ENCODE peak calls at places on chromosomes 4 and X, in four cellular contexts. One of them, this sample, is unnamed. For H3K27me3 and H3K4me1, the result is how much of the 10 kb centered on the place peaks cover.

GRCh38 chr4:48162162-48162561 is 28.1 kb upstream of the TXK start:
- DNase-seq in psoas muscle: no peak
- DNase-seq in heart left ventricle: no peak
- DNase-seq in stomach: no peak
- DNase-seq in this sample: no peak

GRCh38 chr4:143337600-143338287 is 1.1 kb downstream of the GAB1 start:
- DNase-seq in heart left ventricle: peak
- DNase-seq in stomach: peak
- DNase-seq in psoas muscle: peak
- DNase-seq in this sample: peak

GRCh38 chr4:170198742-170199141 is 109.0 kb upstream of the AADAT start:
- DNase-seq in heart left ventricle: no peak
- DNase-seq in stomach: no peak
- DNase-seq in psoas muscle: no peak
- DNase-seq in this sample: no peak

GRCh38 chr4:102663073-102663472 is 97.7 kb downstream of the MANBA start:
- DNase-seq in heart left ventricle: no peak
- DNase-seq in stomach: no peak
- DNase-seq in psoas muscle: no peak
- DNase-seq in this sample: no peak

GRCh38 chrX:98071331-98071730 is 1187.6 kb downstream of the RPA4 start:
- DNase-seq in heart left ventricle: no peak
- DNase-seq in psoas muscle: no peak
- DNase-seq in stomach: no peak
- DNase-seq in this sample: no peak

GRCh38 chr4:165326831-165327210 is 648 bp upstream of the MSMO1 start:
- DNase-seq in stomach: no peak
- DNase-seq in psoas muscle: no peak
- DNase-seq in heart left ventricle: peak
- DNase-seq in this sample: peak

GRCh38 chr4:74997942-74998341 is 65.0 kb downstream of the PARM1 start:
- DNase-seq in stomach: no peak
- DNase-seq in heart left ventricle: no peak
- DNase-seq in psoas muscle: no peak
- DNase-seq in this sample: no peak

GRCh38 chrX:34341258-34341657 is 209.1 kb upstream of the FAM47A start:
- DNase-seq in heart left ventricle: no peak
- DNase-seq in stomach: no peak
- DNase-seq in psoas muscle: no peak
- DNase-seq in this sample: no peak

GRCh38 chr4:28435346-28435745 is 1574.7 kb downstream of the STIM2 start:
- DNase-seq in stomach: no peak
- DNase-seq in psoas muscle: no peak
- DNase-seq in heart left ventricle: no peak
- DNase-seq in this sample: no peak
- H3K4me3 ChIP-seq in stomach: no peak
- H3K4me3 ChIP-seq in psoas muscle: no peak
- H3K4me3 ChIP-seq in heart left ventricle: no peak
- H3K4me3 ChIP-seq in this sample: no peak

DNA sequence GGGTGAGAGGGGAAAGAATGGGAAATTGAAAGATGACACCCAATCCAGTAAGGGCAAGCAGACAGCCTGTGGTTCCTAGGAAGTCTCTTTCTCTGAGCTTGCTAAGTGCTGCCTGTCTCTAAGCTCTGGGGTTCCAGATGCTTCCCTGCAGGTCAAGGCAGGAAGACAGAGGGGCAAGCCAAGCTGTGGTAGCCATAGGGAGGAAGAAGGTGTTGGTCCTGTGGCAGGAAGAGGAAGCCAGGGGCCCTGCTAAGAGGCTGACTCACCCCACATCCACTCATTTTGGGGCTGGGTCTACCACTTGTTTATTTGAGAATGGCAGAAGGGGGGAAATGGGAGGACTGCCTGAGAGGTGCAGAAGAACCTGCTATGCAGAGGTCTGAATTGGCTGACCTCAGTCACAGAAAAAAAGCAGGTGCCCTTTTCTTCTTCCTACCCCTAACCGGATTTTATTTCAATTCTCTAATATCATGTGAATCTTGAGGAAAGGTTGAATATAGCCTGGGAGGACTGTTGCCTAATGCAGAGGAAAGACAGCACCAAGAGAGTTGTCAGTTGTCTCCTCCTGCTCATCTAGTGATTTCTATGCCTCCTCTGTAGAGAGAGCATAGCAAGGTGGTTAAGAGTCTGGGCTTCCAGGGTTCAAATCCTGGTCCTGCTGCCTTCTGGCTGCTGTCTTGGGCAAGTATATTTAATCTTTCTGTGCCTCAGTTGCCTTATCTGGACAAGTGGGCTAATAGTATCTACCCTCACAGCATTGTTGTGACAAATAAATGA is 27.4 kb downstream of the HOPX start:
- DNase-seq in psoas muscle: no peak
- DNase-seq in heart left ventricle: no peak
- DNase-seq in stomach: no peak
- DNase-seq in this sample: peak
- H3K27me3 ChIP-seq in psoas muscle: under half
- H3K27me3 ChIP-seq in heart left ventricle: under half
- H3K27me3 ChIP-seq in stomach: under half
- H3K27me3 ChIP-seq in this sample: under half

GRCh38 chr4:70841951-70842350 is 2.3 kb upstream of the GRSF1 start:
- DNase-seq in stomach: no peak
- DNase-seq in psoas muscle: peak
- DNase-seq in heart left ventricle: no peak
- DNase-seq in this sample: no peak
- H3K4me1 ChIP-seq in stomach: under half
- H3K4me1 ChIP-seq in psoas muscle: under half
- H3K4me1 ChIP-seq in heart left ventricle: under half
- H3K4me1 ChIP-seq in this sample: under half

GRCh38 chr4:93152461-93152860 is 676.1 kb upstream of the ATOH1 start:
- DNase-seq in heart left ventricle: no peak
- DNase-seq in psoas muscle: no peak
- DNase-seq in stomach: no peak
- DNase-seq in this sample: no peak
- H3K4me3 ChIP-seq in heart left ventricle: no peak
- H3K4me3 ChIP-seq in psoas muscle: no peak
- H3K4me3 ChIP-seq in stomach: no peak
- H3K4me3 ChIP-seq in this sample: no peak

GRCh38 chrX:40755291-40756249 is 20.2 kb upstream of the MED14 start:
- DNase-seq in stomach: no peak
- DNase-seq in heart left ventricle: peak
- DNase-seq in psoas muscle: peak
- DNase-seq in this sample: peak
- H3K27me3 ChIP-seq in stomach: under half
- H3K27me3 ChIP-seq in heart left ventricle: under half
- H3K27me3 ChIP-seq in psoas muscle: under half
- H3K27me3 ChIP-seq in this sample: under half

DNA sequence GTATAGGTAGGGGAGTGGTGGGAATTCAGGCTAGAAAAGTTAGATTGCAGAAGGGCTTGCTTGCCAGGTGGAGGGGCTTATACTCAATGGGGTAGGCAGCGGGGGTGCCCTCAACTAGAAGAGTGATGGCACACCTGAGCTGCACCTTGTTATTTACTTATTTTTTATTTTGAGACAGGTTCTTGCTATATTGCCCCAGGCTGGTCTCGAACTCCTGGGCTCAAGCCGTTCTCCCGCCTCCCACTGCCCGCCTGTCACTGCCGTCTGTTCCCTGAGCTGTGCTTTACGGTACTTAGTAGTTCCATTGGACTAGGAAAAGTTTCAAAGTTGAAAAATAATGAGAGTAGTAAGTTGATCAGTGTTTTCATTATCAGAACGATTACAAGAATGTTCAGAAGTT is 2.0 kb downstream of the ZFX start:
- DNase-seq in stomach: no peak
- DNase-seq in heart left ventricle: no peak
- DNase-seq in psoas muscle: no peak
- DNase-seq in this sample: no peak
- H3K4me1 ChIP-seq in stomach: half or more
- H3K4me1 ChIP-seq in heart left ventricle: half or more
- H3K4me1 ChIP-seq in psoas muscle: half or more
- H3K4me1 ChIP-seq in this sample: under half

DNA sequence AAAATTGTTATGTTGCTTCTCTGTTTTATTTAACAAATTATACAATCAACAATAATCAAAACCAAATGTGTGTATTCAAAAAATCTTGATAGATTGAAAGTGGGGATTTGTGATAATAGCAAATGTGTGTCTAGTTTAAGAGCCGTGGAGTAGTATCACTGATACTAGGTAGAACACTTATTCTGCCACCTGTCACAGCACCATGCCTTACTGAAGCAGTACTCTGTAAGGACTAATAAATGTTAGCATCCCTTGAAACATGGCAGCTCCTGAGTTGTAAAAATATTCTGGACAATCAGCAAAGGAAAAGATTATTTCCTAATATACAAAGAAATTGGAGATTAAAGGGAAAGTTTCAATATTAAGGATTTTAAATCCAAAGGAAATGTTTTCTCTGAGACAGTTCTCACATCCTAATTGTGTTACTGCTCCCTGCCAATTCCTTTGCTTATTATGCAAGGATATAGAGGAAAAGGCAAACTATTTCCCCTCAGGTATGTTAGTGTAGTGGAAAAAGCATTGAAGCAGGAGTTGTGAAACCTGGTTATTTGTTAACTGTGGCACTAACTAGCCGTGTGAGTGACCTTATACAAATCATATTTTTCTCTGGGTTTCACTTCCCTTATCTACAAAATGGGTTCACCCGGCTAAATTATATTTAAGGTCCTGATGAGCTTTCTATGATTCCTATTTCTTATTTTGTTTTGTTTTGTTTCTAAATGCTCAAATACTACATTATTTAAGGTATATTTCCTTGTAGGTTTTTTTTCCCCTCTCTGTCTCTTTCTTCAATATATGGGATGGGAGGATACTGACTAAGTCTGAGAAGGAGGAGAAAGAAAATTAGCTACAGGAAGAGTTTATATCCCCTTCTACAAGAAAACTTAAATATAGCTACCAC is 303.2 kb downstream of the ARHGAP24 start:
- DNase-seq in stomach: no peak
- DNase-seq in psoas muscle: no peak
- DNase-seq in heart left ventricle: no peak
- DNase-seq in this sample: no peak
- H3K4me3 ChIP-seq in stomach: peak
- H3K4me3 ChIP-seq in psoas muscle: peak
- H3K4me3 ChIP-seq in heart left ventricle: peak
- H3K4me3 ChIP-seq in this sample: peak

GRCh38 chr4:6402566-6403399 is 69.6 kb downstream of the PPP2R2C start:
- DNase-seq in stomach: no peak
- DNase-seq in heart left ventricle: no peak
- DNase-seq in psoas muscle: no peak
- DNase-seq in this sample: no peak

GRCh38 chr4:6404611-6405416 is 67.6 kb downstream of the PPP2R2C start:
- DNase-seq in heart left ventricle: no peak
- DNase-seq in stomach: no peak
- DNase-seq in psoas muscle: no peak
- DNase-seq in this sample: no peak

GRCh38 chr4:6408263-6408662 is 64.2 kb downstream of the PPP2R2C start:
- DNase-seq in stomach: no peak
- DNase-seq in heart left ventricle: no peak
- DNase-seq in psoas muscle: no peak
- DNase-seq in this sample: no peak

GRCh38 chr4:6403400-6403685 is 69.1 kb downstream of the PPP2R2C start:
- DNase-seq in stomach: no peak
- DNase-seq in heart left ventricle: no peak
- DNase-seq in psoas muscle: no peak
- DNase-seq in this sample: no peak

GRCh38 chr4:6405417-6405747 is 67.0 kb downstream of the PPP2R2C start:
- DNase-seq in heart left ventricle: no peak
- DNase-seq in stomach: no peak
- DNase-seq in psoas muscle: no peak
- DNase-seq in this sample: no peak
- H3K27me3 ChIP-seq in heart left ventricle: under half
- H3K27me3 ChIP-seq in stomach: half or more
- H3K27me3 ChIP-seq in psoas muscle: half or more
- H3K27me3 ChIP-seq in this sample: under half

GRCh38 chr4:38324861-38325451 is 339.0 kb upstream of the KLF3 start:
- DNase-seq in stomach: no peak
- DNase-seq in heart left ventricle: no peak
- DNase-seq in psoas muscle: no peak
- DNase-seq in this sample: peak
- H3K4me1 ChIP-seq in stomach: under half
- H3K4me1 ChIP-seq in heart left ventricle: under half
- H3K4me1 ChIP-seq in psoas muscle: under half
- H3K4me1 ChIP-seq in this sample: under half

This sample was measured in right cardiac atrium.